ENCODE peak calls at places on chromosomes 16 and 17, in four cellular contexts. B is GM12892, R is breast epithelium, N is A549. G is an unnamed sample.

GRCh38 chr16:83552193-83552592 is 255.6 kb upstream of the HSBP1 start:
- DNase-seq in B (no peak), R (no peak), N (no peak), G (no peak)

GRCh38 chr17:78645421-78646295 is 68.5 kb upstream of the DNAH17 start:
- DNase-seq in B (peak), R (no peak), N (peak), G (no peak)

GRCh38 chr17:35795007-35795870 is at the start of gene MMP28:
- DNase-seq in B (peak), R (no peak), N (peak), G (peak)

GRCh38 chr17:72730091-72730490 is 362.4 kb downstream of the SLC39A11 start:
- DNase-seq in B (no peak), R (no peak), N (no peak), G (peak)

GRCh38 chr17:43224146-43224705 is 4.2 kb downstream of the CCDC200 start:
- DNase-seq in B (no peak), R (no peak), N (no peak), G (no peak)

GRCh38 chr17:76204277-76204676 is 36.0 kb downstream of the RNF157 start:
- DNase-seq in B (no peak), R (no peak), N (peak), G (no peak)

GRCh38 chr16:84068783-84069464 is 26.3 kb upstream of the SLC38A8 start:
- DNase-seq in B (no peak), R (no peak), N (no peak), G (no peak)

GRCh38 chr17:75096082-75096625 is 8.4 kb downstream of the SLC16A5 start:
- DNase-seq in B (no peak), R (peak), N (peak), G (peak)

GRCh38 chr16:29126621-29127020 is 141.8 kb downstream of the LAT start:
- DNase-seq in B (no peak), R (no peak), N (no peak), G (no peak)

GRCh38 chr17:20825539-20825938 is 217.3 kb downstream of the USP22 start:
- DNase-seq in B (no peak), R (no peak), N (no peak), G (no peak)

GRCh38 chr16:77834600-77834963 is 46.2 kb downstream of the VAT1L start:
- DNase-seq in B (no peak), R (no peak), N (no peak), G (no peak)

GRCh38 chr16:17379121-17379571 is 91.6 kb downstream of the XYLT1 start:
- DNase-seq in B (no peak), R (no peak), N (no peak), G (no peak)

GRCh38 chr16:58655215-58655596 is 25.6 kb upstream of the CNOT1 start:
- DNase-seq in B (no peak), R (no peak), N (no peak), G (no peak)

GRCh38 chr16:58654456-58655214 is 25.0 kb upstream of the CNOT1 start:
- DNase-seq in B (no peak), R (no peak), N (no peak), G (no peak)

GRCh38 chr16:58649707-58650106 is 20.1 kb upstream of the CNOT1 start:
- DNase-seq in B (no peak), R (no peak), N (no peak), G (no peak)

GRCh38 chr16:58651965-58652348 is 22.3 kb upstream of the CNOT1 start:
- DNase-seq in B (no peak), R (no peak), N (no peak), G (no peak)

GRCh38 chr16:58652741-58653140 is 23.1 kb upstream of the CNOT1 start:
- DNase-seq in B (no peak), R (no peak), N (no peak), G (no peak)
- TF ChIP-seq POLR2A in B (no peak), R (no peak), N (no peak), G (no peak)

GRCh38 chr17:30476726-30477082 is 504 bp upstream of the GOSR1 start:
- DNase-seq in B (no peak), R (no peak), N (no peak), G (peak)

GRCh38 chr17:30477758-30478115 is 529 bp downstream of the GOSR1 start:
- DNase-seq in B (peak), R (no peak), N (peak), G (no peak)

GRCh38 chr17:30475206-30475605 is 2.0 kb upstream of the GOSR1 start:
- DNase-seq in B (no peak), R (no peak), N (no peak), G (no peak)

GRCh38 chr17:30472238-30472890 is 4.8 kb upstream of the GOSR1 start:
- DNase-seq in B (no peak), R (no peak), N (no peak), G (no peak)

GRCh38 chr17:30477083-30477757 is at the start of gene GOSR1:
- DNase-seq in B (peak), R (peak), N (peak), G (peak)
- TF ChIP-seq POLR2A in B (peak), R (no peak), N (peak), G (peak)

DNA sequence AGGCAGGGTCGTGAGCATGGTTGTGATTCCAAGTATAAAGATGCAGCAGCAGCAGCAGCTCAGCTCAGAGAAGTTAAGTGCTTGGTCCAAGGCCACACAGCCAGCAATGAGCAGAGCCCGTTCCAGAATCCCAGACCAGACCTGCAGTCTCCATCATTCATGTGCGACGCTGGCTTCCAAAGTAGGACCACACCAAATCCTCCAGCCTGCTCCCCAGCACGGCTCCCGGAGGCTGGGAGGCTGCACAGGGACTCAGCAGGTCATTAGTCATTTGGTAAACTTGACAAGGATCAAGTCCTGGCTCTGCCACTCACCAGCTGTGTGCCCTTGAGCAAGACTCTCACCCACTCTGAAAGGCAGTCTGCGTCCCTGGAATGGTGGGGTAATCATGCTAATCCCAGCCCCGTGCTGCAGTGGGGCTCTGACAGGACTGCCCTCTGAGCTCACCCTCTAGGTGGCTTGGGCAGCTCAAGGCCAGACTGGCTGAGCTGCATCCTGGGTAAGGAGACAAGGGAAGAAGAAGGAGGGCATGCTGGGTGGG is 95.1 kb upstream of the TMEM132E start:
- DNase-seq in B (no peak), R (no peak), N (no peak), G (no peak)
- TF ChIP-seq POLR2A in B (no peak), R (no peak), N (no peak), G (no peak)

DNA sequence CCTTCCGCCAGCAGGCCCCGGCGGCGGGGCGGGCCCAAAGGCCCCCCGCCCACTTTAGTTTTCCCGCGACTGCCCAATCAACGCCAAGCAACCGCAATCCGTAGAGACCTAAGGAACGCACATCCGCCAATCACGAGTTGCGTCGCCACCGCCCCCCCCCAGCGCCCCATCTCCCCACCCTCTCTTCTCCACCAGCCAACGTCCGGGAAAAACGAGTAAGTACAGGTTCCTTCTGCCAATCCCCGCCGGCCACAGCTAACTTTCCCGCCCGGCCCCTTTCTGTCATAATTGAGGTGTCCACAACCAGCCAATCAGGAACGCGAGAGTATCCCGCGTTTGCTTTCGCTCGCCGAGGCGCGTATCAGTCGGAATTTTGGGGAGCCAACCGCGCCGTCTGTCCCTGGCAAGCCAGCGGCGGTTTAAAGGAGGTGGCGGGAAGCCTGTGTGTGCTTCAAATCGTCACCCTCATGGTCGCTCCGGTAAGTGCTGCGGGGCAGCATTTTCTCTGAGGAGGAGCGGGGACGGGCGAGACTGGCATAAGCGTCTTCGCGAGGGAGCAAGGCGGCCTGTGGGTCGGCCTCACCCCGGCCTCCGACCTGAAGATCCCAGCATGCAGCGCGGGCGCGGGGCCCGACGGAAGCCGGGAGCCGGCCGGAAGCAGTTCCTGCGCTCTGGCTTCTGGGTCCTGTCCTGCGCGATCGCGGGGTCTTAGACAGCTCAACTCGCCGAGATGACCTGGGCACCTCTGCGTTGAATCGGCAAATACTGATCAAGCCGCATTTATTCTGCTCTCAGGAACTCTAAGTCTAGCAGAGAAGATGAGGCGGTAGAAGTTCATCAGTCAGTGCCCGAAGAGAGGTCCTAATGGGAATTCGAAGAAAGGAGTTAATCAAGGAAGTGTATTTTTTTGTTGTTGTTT is at the start of gene MIS12:
- DNase-seq in B (peak), R (peak), N (peak), G (peak)
- TF ChIP-seq POLR2A in B (peak), R (peak), N (peak), G (peak)

G was measured in erythroblast.